ENCODE peak calls at places on chromosomes 1 and 21, in nine cellular contexts. M is psoas muscle, H is ascending aorta, F is neural progenitor cell, A is heart right ventricle, X is A549, O is tibial artery, N is prostate gland, V is stomach. I is an unnamed sample.

GRCh38 chr1:177208920-177209319 is 38.2 kb downstream of the BRINP2 start:
- DNase-seq in M (no peak), H (no peak), F (no peak), A (no peak), X (no peak), O (no peak), N (no peak), V (no peak), I (no peak)

GRCh38 chr1:97903626-97904025 is 17.2 kb downstream of the DPYD start:
- DNase-seq in M (no peak), H (no peak), F (no peak), A (no peak), X (no peak), O (no peak), N (no peak), V (no peak), I (no peak)

GRCh38 chr1:210446479-210446878 is 117.8 kb downstream of the HHAT start:
- DNase-seq in M (no peak), H (no peak), F (peak), A (no peak), X (no peak), O (no peak), N (no peak), V (no peak), I (no peak)

GRCh38 chr1:228911225-228911624 is 175.9 kb downstream of the RHOU start:
- DNase-seq in M (no peak), H (no peak), F (peak), A (no peak), X (no peak), O (no peak), N (no peak), V (no peak), I (no peak)

GRCh38 chr1:116516631-116517030 is 54.2 kb downstream of the CD58 start:
- DNase-seq in M (no peak), H (no peak), F (no peak), A (no peak), X (no peak), O (no peak), N (no peak), V (no peak), I (no peak)

GRCh38 chr1:40919475-40920011 is 57.4 kb upstream of the CITED4 start:
- DNase-seq in M (no peak), H (no peak), F (no peak), A (no peak), X (no peak), O (no peak), N (peak), V (peak), I (no peak)

GRCh38 chr1:151504759-151505158 is 6.4 kb upstream of the CGN start:
- DNase-seq in M (no peak), H (no peak), F (no peak), A (no peak), X (no peak), O (no peak), N (no peak), V (no peak), I (no peak)

GRCh38 chr1:30907641-30908445 is 715 bp downstream of the SDC3 start:
- DNase-seq in M (no peak), H (peak), F (no peak), A (peak), X (no peak), O (peak), N (no peak), V (no peak), I (peak)

GRCh38 chr1:228902781-228903572 is 167.7 kb downstream of the RHOU start:
- DNase-seq in M (peak), H (peak), F (no peak), A (peak), X (peak), O (peak), N (peak), V (peak), I (peak)

GRCh38 chr1:42479621-42480020 is 16.5 kb downstream of the CCDC30 start:
- DNase-seq in M (no peak), H (no peak), F (peak), A (no peak), X (peak), O (no peak), N (no peak), V (no peak), I (no peak)

GRCh38 chr1:63813829-63814277 is 40.0 kb downstream of the ROR1 start:
- DNase-seq in M (no peak), H (peak), F (no peak), A (no peak), X (no peak), O (no peak), N (no peak), V (no peak), I (no peak)

GRCh38 chr1:18635833-18636671 is 5.4 kb downstream of the PAX7 start:
- DNase-seq in M (no peak), H (no peak), F (peak), A (no peak), X (no peak), O (no peak), N (no peak), V (no peak), I (no peak)

GRCh38 chr1:109198043-109198695 is 15.5 kb upstream of the SARS1 start:
- DNase-seq in M (no peak), H (peak), F (no peak), A (no peak), X (peak), O (peak), N (no peak), V (no peak), I (peak)

GRCh38 chr1:180863158-180863775 is 49.4 kb upstream of the KIAA1614 start:
- DNase-seq in M (no peak), H (peak), F (peak), A (no peak), X (peak), O (no peak), N (peak), V (no peak), I (no peak)

GRCh38 chr1:212638419-212639151 is 30.0 kb downstream of the ATF3 start:
- DNase-seq in M (no peak), H (no peak), F (no peak), A (no peak), X (no peak), O (no peak), N (no peak), V (no peak), I (no peak)

GRCh38 chr1:204363335-204364114 is 3.8 kb upstream of the PLEKHA6 start:
- DNase-seq in M (peak), H (peak), F (peak), A (peak), X (peak), O (peak), N (peak), V (peak), I (no peak)

GRCh38 chr1:47927165-47927564 is 70.0 kb downstream of the TRABD2B start:
- DNase-seq in M (no peak), H (no peak), F (no peak), A (no peak), X (peak), O (no peak), N (peak), V (no peak), I (no peak)

GRCh38 chr1:241836944-241837343 is 11.1 kb upstream of the EXO1 start:
- DNase-seq in M (no peak), H (no peak), F (no peak), A (no peak), X (no peak), O (no peak), N (no peak), V (no peak), I (no peak)

GRCh38 chr1:220741825-220742224 is 6.3 kb upstream of the MTARC2 start:
- DNase-seq in M (no peak), H (no peak), F (no peak), A (no peak), X (no peak), O (no peak), N (no peak), V (no peak), I (no peak)

GRCh38 chr1:83547903-83548302 is 451.0 kb downstream of the TTLL7 start:
- DNase-seq in M (no peak), H (no peak), F (no peak), A (no peak), X (no peak), O (no peak), N (no peak), V (no peak), I (no peak)

GRCh38 chr21:44199448-44199847 is 41.3 kb downstream of the ICOSLG start:
- DNase-seq in M (no peak), H (no peak), F (peak), A (no peak), X (no peak), O (no peak), N (no peak), V (peak), I (no peak)

GRCh38 chr1:162187676-162188075 is 118.2 kb downstream of the NOS1AP start:
- DNase-seq in M (no peak), H (no peak), F (no peak), A (no peak), X (no peak), O (peak), N (no peak), V (no peak), I (no peak)

GRCh38 chr1:234893725-234894630 is 234.7 kb downstream of the TOMM20 start:
- DNase-seq in M (no peak), H (no peak), F (no peak), A (no peak), X (no peak), O (no peak), N (peak), V (peak), I (no peak)

GRCh38 chr1:149848811-149849210 is 50.6 kb upstream of the BOLA1 start:
- DNase-seq in M (no peak), H (no peak), F (peak), A (no peak), X (no peak), O (no peak), N (peak), V (no peak), I (no peak)

GRCh38 chr1:48405400-48405799 is 66.6 kb downstream of the SPATA6 start:
- DNase-seq in M (peak), H (no peak), F (no peak), A (no peak), X (no peak), O (peak), N (peak), V (no peak), I (no peak)

GRCh38 chr1:17335821-17336718 is 28.1 kb downstream of the PADI4 start:
- DNase-seq in M (peak), H (no peak), F (peak), A (peak), X (peak), O (no peak), N (peak), V (peak), I (no peak)

GRCh38 chr1:177517556-177517955 is 346.8 kb downstream of the BRINP2 start:
- DNase-seq in M (no peak), H (no peak), F (no peak), A (no peak), X (no peak), O (no peak), N (no peak), V (no peak), I (no peak)

GRCh38 chr1:51336004-51336403 is 5.6 kb upstream of the TTC39A start:
- DNase-seq in M (no peak), H (peak), F (no peak), A (no peak), X (no peak), O (no peak), N (no peak), V (peak), I (no peak)

GRCh38 chr1:198528376-198528775 is 12.1 kb downstream of the ATP6V1G3 start:
- DNase-seq in M (no peak), H (no peak), F (no peak), A (no peak), X (no peak), O (no peak), N (no peak), V (no peak), I (no peak)

DNA sequence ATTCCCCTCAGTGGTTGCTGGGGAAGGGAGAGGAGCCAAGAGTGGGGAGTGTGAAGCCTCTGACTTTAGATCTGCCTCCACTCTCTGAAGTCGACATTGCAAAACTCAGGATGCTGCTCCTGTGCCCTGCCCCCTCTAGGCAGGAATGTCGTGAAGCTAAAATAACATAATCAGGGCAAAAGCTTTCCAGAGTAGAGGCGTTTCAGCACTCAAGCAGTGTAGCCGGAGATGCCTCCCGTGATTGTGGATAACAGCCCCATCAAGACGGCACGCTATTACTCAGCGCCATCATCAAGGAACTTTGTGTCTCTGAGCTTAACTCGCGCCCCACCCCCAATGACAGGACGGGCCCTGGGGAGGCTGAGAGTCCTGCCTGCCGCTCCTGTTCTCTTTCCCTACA is 60.0 kb downstream of the FBXO2 start:
- DNase-seq in M (no peak), H (no peak), F (peak), A (no peak), X (peak), O (no peak), N (no peak), V (no peak), I (no peak)
- TF ChIP-seq CTCF in M (no peak), H (no peak), F (peak), A (peak), X (no peak), O (peak), N (no peak), V (no peak), I (no peak)

GRCh38 chr1:19645544-19646252 is 1.6 kb downstream of the NBL1 start:
- DNase-seq in M (no peak), H (no peak), F (peak), A (no peak), X (no peak), O (no peak), N (no peak), V (no peak), I (no peak)

GRCh38 chr1:19646771-19647319 is 2.7 kb downstream of the NBL1 start:
- DNase-seq in M (no peak), H (no peak), F (no peak), A (no peak), X (no peak), O (no peak), N (no peak), V (no peak), I (no peak)

GRCh38 chr1:19644761-19645543 is 841 bp downstream of the NBL1 start:
- DNase-seq in M (peak), H (no peak), F (peak), A (peak), X (no peak), O (no peak), N (peak), V (peak), I (no peak)

GRCh38 chr1:19647643-19648042 is 3.5 kb downstream of the NBL1 start:
- DNase-seq in M (no peak), H (no peak), F (no peak), A (no peak), X (no peak), O (no peak), N (peak), V (no peak), I (no peak)

DNA sequence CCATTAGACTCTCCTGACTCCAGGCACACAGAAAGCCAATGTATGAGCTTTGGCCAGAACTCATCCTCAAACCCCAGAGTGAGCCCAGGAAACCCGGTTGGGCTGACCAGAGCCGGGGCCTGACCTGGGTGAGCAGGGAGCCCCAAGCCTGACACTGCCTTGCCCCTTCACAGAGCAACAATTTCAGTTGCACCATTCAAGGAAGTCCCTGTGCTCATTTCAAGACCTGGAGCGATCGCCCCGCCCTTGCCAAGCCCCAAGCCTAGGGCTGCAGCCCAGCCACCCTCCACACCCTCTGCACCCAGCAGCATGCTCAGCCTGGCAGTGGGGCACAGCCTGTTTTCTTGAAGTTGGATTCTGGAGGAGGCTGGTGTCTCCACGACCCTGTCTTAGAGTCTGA is 2.3 kb downstream of the NBL1 start:
- DNase-seq in M (no peak), H (no peak), F (no peak), A (no peak), X (peak), O (no peak), N (peak), V (peak), I (no peak)
- H3K4me3 ChIP-seq in M (peak), H (peak), F (no peak), A (peak), X (no peak), O (peak), N (peak), V (peak), I (peak)

DNA sequence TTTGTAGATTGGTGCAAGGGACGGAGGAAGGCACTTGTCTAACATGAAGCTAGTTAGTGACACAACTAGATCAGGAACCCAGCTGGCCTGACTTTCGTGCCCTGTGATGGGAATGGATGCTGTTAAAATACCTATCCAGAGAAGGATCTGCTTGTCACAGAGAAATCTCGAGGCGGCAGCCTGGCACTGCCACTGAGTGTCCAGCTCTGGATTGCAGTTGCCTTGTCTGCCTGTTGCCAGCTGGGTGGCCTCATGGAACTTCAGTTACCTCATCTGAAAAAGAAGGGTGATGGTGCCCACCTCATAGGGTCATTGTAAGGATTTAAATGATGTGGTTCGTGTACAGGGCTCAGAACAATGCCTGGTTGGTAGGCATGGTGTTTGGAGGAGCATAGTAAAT is 2.4 kb upstream of the PKP1 start:
- DNase-seq in M (no peak), H (no peak), F (no peak), A (no peak), X (no peak), O (no peak), N (no peak), V (no peak), I (no peak)
- H3K27ac ChIP-seq in M (no peak), H (no peak), F (no peak), A (no peak), X (no peak), O (no peak), N (peak), V (no peak), I (no peak)

GRCh38 chr1:111346089-111346885 is 55.6 kb downstream of the CHIA start:
- DNase-seq in M (peak), H (peak), F (peak), A (peak), X (peak), O (peak), N (peak), V (peak), I (peak)
- TF ChIP-seq CTCF in M (no peak), H (peak), F (peak), A (no peak), X (no peak), O (no peak), N (no peak), V (no peak), I (no peak)

GRCh38 chr1:77673716-77674355 is 8.6 kb downstream of the ZZZ3 start:
- DNase-seq in M (no peak), H (no peak), F (no peak), A (no peak), X (no peak), O (no peak), N (no peak), V (no peak), I (no peak)
- H3K4me3 ChIP-seq in M (no peak), H (no peak), F (no peak), A (no peak), X (no peak), O (no peak), N (no peak), V (no peak), I (no peak)

I was measured in thoracic aorta.